ENCODE peak calls at places on chromosomes 7 and 10, in four cellular contexts. K is spleen, V is A549, T is left lobe of liver. W is an unnamed sample.

GRCh38 chr10:116621476-116621875 is 723 bp downstream of the PNLIPRP2 start:
- DNase-seq in K (no peak), T (no peak), V (no peak), W (no peak)

GRCh38 chr10:64586930-64587503 is 1065.8 kb downstream of the REEP3 start:
- DNase-seq in K (no peak), V (no peak), T (no peak), W (no peak)

GRCh38 chr7:47471358-47471703 is 110.6 kb downstream of the TNS3 start:
- DNase-seq in K (no peak), T (no peak), V (no peak), W (no peak)

GRCh38 chr7:87494454-87494853 is 19.0 kb upstream of the ABCB4 start:
- DNase-seq in T (no peak), V (no peak), K (no peak), W (no peak)

GRCh38 chr10:19620867-19621266 is 195.4 kb upstream of the PLXDC2 start:
- DNase-seq in T (no peak), V (no peak), K (no peak), W (no peak)

GRCh38 chr10:76962851-76963250 is 674.8 kb downstream of the KCNMA1 start:
- DNase-seq in T (no peak), V (no peak), K (no peak), W (no peak)

GRCh38 chr7:635227-635626 is 91.3 kb upstream of the DNAAF5 start:
- DNase-seq in T (no peak), K (peak; percentile 58), V (no peak), W (no peak)

GRCh38 chr7:107103369-107103768 is 58.9 kb downstream of the PRKAR2B start:
- DNase-seq in V (no peak), T (no peak), K (no peak), W (peak; percentile 71)

GRCh38 chr7:23628370-23628769 is 31.2 kb downstream of the CCDC126 start:
- DNase-seq in K (no peak), T (no peak), V (no peak), W (no peak)

GRCh38 chr10:124097883-124098282 is 4.5 kb upstream of the CHST15 start:
- DNase-seq in K (no peak), V (no peak), T (no peak), W (no peak)

GRCh38 chr10:47023237-47024045 is 112.2 kb downstream of the PTPN20 start:
- DNase-seq in T (no peak), V (no peak), K (peak; percentile 58), W (no peak)

GRCh38 chr7:149855368-149856305 is 17.5 kb downstream of the ZNF862 start:
- DNase-seq in T (no peak), K (no peak), V (no peak), W (no peak)

GRCh38 chr10:114517681-114518250 is 113.5 kb upstream of the AFAP1L2 start:
- DNase-seq in K (no peak), V (no peak), T (no peak), W (no peak)

GRCh38 chr10:90087197-90088007 is 386.0 kb downstream of the KIF20B start:
- DNase-seq in T (no peak), V (peak; percentile 14), K (no peak), W (peak; percentile 5)

GRCh38 chr10:49734676-49735075 is 27.4 kb downstream of the OGDHL start:
- DNase-seq in K (no peak), V (no peak), T (no peak), W (no peak)

GRCh38 chr10:78413294-78414055 is 379.8 kb downstream of the RPS24 start:
- DNase-seq in T (no peak), K (no peak), V (no peak), W (no peak)

GRCh38 chr7:46811529-46811928 is 770.4 kb downstream of the TNS3 start:
- DNase-seq in T (no peak), K (no peak), V (peak; percentile 26), W (no peak)

GRCh38 chr7:101829374-101829773 is 11.9 kb downstream of the CUX1 start:
- DNase-seq in V (no peak), T (peak; percentile 26), K (no peak), W (no peak)

GRCh38 chr7:22579961-22580360 is 80.0 kb upstream of the STEAP1B start:
- DNase-seq in T (no peak), K (no peak), V (no peak), W (no peak)

GRCh38 chr10:116147162-116147906 is 125.7 kb downstream of the GFRA1 start:
- DNase-seq in T (no peak), K (no peak), V (no peak), W (no peak)

GRCh38 chr10:16242446-16242845 is 194.4 kb upstream of the PTER start:
- DNase-seq in K (no peak), V (no peak), T (no peak), W (no peak)

GRCh38 chr10:31136951-31137885 is 105.6 kb upstream of the ZNF438 start:
- DNase-seq in V (no peak), K (no peak), T (no peak), W (no peak)

GRCh38 chr7:129494041-129494440 is 8.3 kb upstream of the SMKR1 start:
- DNase-seq in K (no peak), T (no peak), V (no peak), W (peak; percentile 94)

GRCh38 chr10:129941199-129942018 is 22.7 kb downstream of the EBF3 start:
- DNase-seq in K (peak; percentile 59), V (no peak), T (no peak), W (no peak)

GRCh38 chr10:11806706-11807105 is 16.4 kb upstream of the PROSER2 start:
- DNase-seq in T (no peak), K (no peak), V (no peak), W (no peak)

GRCh38 chr7:116810267-116811116 is 51.9 kb upstream of the CAPZA2 start:
- DNase-seq in K (no peak), V (peak; percentile 64), T (no peak), W (no peak)

GRCh38 chr10:75429159-75429827 is 2.1 kb upstream of the LRMDA start:
- DNase-seq in V (no peak), T (no peak), K (no peak), W (no peak)

GRCh38 chr7:157480651-157481050 is 143.8 kb downstream of the DNAJB6 start:
- DNase-seq in V (no peak), T (peak; percentile 40), K (peak; percentile 69), W (no peak)

GRCh38 chr10:2980116-2980515 is 87.2 kb upstream of the PFKP start:
- DNase-seq in K (no peak), T (no peak), V (no peak), W (no peak)

GRCh38 chr7:44743750-44744149 is 4.9 kb upstream of the ZMIZ2 start:
- DNase-seq in V (no peak), K (no peak), T (no peak), W (no peak)

GRCh38 chr7:3109516-3109915 is 65.8 kb upstream of the CARD11 start:
- DNase-seq in K (no peak), V (no peak), T (no peak), W (no peak)

GRCh38 chr7:1593091-1593866 is 23.4 kb upstream of the PSMG3 start:
- DNase-seq in V (peak; percentile 36), T (no peak), K (no peak), W (peak; percentile 65)

GRCh38 chr10:122504551-122504950 is 43.2 kb downstream of the HTRA1 start:
- DNase-seq in T (peak; percentile 89), K (no peak), V (peak; percentile 75), W (no peak)

GRCh38 chr10:22317121-22317370 is 858 bp downstream of the COMMD3 start:
- DNase-seq in V (no peak), T (no peak), K (no peak), W (no peak)

GRCh38 chr10:12656518-12657142 is 307.3 kb downstream of the CAMK1D start:
- DNase-seq in T (no peak), K (no peak), V (peak; percentile 77), W (peak; percentile 80)

GRCh38 chr10:74177140-74177677 is 26.2 kb downstream of the ADK start:
- DNase-seq in V (peak; percentile 27), K (peak; percentile 88), T (peak; percentile 87), W (peak; percentile 30)

GRCh38 chr10:2619472-2619871 is 447.9 kb upstream of the PFKP start:
- DNase-seq in V (peak; percentile 41), T (no peak), K (no peak), W (peak; percentile 49)

GRCh38 chr10:74058071-74058470 is 60.2 kb downstream of the VCL start:
- DNase-seq in K (no peak), V (no peak), T (no peak), W (no peak)

GRCh38 chr10:118107040-118107439 is 60.3 kb upstream of the RAB11FIP2 start:
- DNase-seq in T (no peak), V (no peak), K (no peak), W (no peak)

GRCh38 chr7:27560706-27561235 is 101.9 kb downstream of the HIBADH start:
- DNase-seq in K (no peak), V (no peak), T (no peak), W (peak; percentile 11)

W was measured in NAMALWA.